ENCODE peak calls at places on chromosomes 16 and 17, in six cellular contexts. F is DMS153; C is suprapubic skin; J is left ventricle myocardium inferior; K is NCI-H82; Z is activated CD8-positive, alpha-beta memory T cell treated with anti-CD3 and anti-CD28 coated beads, Interleukin-2, amount 50 U/mL, for 48 hours. Y is an unnamed sample.

GRCh38 chr17:58410714-58411407 is 6.5 kb downstream of the RNF43 start:
- DNase-seq in K (no peak), J (no peak), F (no peak), C (no peak), Z (no peak), Y (no peak)

GRCh38 chr16:35570946-35571345 is 2111.5 kb downstream of the TP53TG3F start:
- DNase-seq in Z (no peak), K (no peak), F (no peak), C (no peak), J (no peak), Y (no peak)

GRCh38 chr17:76997981-76998531 is 129.9 kb downstream of the MGAT5B start:
- DNase-seq in K (no peak), C (no peak), F (no peak), Z (peak), J (no peak), Y (no peak)

GRCh38 chr17:73798111-73798748 is 154.0 kb upstream of the SDK2 start:
- DNase-seq in C (no peak), Z (no peak), F (no peak), K (no peak), J (no peak), Y (no peak)

GRCh38 chr16:66475232-66475631 is 48.1 kb downstream of the BEAN1 start:
- DNase-seq in J (no peak), K (no peak), F (no peak), C (peak), Z (peak), Y (no peak)

GRCh38 chr17:83200746-83201145 is 121.3 kb downstream of the METRNL start:
- DNase-seq in C (peak), F (no peak), K (no peak), J (peak), Z (peak), Y (peak)

GRCh38 chr17:61847659-61848058 is 15.7 kb downstream of the BRIP1 start:
- DNase-seq in K (no peak), F (no peak), J (no peak), Z (no peak), C (no peak), Y (no peak)

GRCh38 chr16:12062343-12063003 is 85.9 kb downstream of the SNX29 start:
- DNase-seq in F (no peak), K (no peak), C (peak), Z (no peak), J (peak), Y (peak)

GRCh38 chr17:76497979-76498885 is 3.0 kb downstream of the RHBDF2 start:
- DNase-seq in K (peak), C (no peak), F (peak), Z (no peak), J (peak), Y (peak)

GRCh38 chr17:10077561-10078299 is 120.7 kb downstream of the GAS7 start:
- DNase-seq in Z (no peak), C (no peak), K (no peak), F (no peak), J (no peak), Y (no peak)

GRCh38 chr17:14552311-14552710 is 251.4 kb downstream of the HS3ST3B1 start:
- DNase-seq in K (no peak), J (no peak), F (no peak), Z (no peak), C (no peak), Y (no peak)

GRCh38 chr16:63922563-63922962 is 1199.3 kb downstream of the CDH11 start:
- DNase-seq in K (no peak), J (no peak), F (no peak), Z (no peak), C (no peak), Y (no peak)

GRCh38 chr17:34393401-34393800 is 30.4 kb upstream of the CCL1 start:
- DNase-seq in J (no peak), K (no peak), C (no peak), F (peak), Z (peak), Y (no peak)

GRCh38 chr16:49776085-49776501 is 79.8 kb downstream of the ZNF423 start:
- DNase-seq in F (no peak), J (peak), C (no peak), K (no peak), Z (no peak), Y (peak)